ENCODE peak calls at places on chromosomes 2 and 18, in six cellular contexts. One of them, this sample, is unnamed.

GRCh38 chr2:68537872-68538271 is 70.5 kb downstream of the APLF start:
- DNase-seq in left cardiac atrium: no peak
- DNase-seq in T-cell: no peak
- DNase-seq in stimulated activated naive CD8-positive, alpha-beta T cell treated with anti-CD3 and anti-CD28 coated beads, Interleukin-15, Interleukin-2, amounts not matched to agents 100 U/mL and 50 U/mL, for 24 hours: no peak
- DNase-seq in fibroblast of the aortic adventitia: peak; percentile 6
- DNase-seq in NCI-H1092 treated with DMSO at 0.1 percent for 48 hours: no peak
- DNase-seq in this sample: no peak

GRCh38 chr2:80670763-80671162 is 366.2 kb upstream of the LRRTM1 start:
- DNase-seq in left cardiac atrium: no peak
- DNase-seq in T-cell: no peak
- DNase-seq in stimulated activated naive CD8-positive, alpha-beta T cell treated with anti-CD3 and anti-CD28 coated beads, Interleukin-15, Interleukin-2, amounts not matched to agents 100 U/mL and 50 U/mL, for 24 hours: no peak
- DNase-seq in fibroblast of the aortic adventitia: no peak
- DNase-seq in NCI-H1092 treated with DMSO at 0.1 percent for 48 hours: no peak
- DNase-seq in this sample: no peak

GRCh38 chr2:119155633-119156032 is 2.9 kb downstream of the C1QL2 start:
- DNase-seq in left cardiac atrium: no peak
- DNase-seq in T-cell: no peak
- DNase-seq in stimulated activated naive CD8-positive, alpha-beta T cell treated with anti-CD3 and anti-CD28 coated beads, Interleukin-15, Interleukin-2, amounts not matched to agents 100 U/mL and 50 U/mL, for 24 hours: no peak
- DNase-seq in fibroblast of the aortic adventitia: no peak
- DNase-seq in NCI-H1092 treated with DMSO at 0.1 percent for 48 hours: no peak
- DNase-seq in this sample: no peak

GRCh38 chr2:65564299-65564698 is 131.9 kb upstream of the SPRED2 start:
- DNase-seq in left cardiac atrium: no peak
- DNase-seq in T-cell: no peak
- DNase-seq in stimulated activated naive CD8-positive, alpha-beta T cell treated with anti-CD3 and anti-CD28 coated beads, Interleukin-15, Interleukin-2, amounts not matched to agents 100 U/mL and 50 U/mL, for 24 hours: no peak
- DNase-seq in fibroblast of the aortic adventitia: no peak
- DNase-seq in NCI-H1092 treated with DMSO at 0.1 percent for 48 hours: no peak
- DNase-seq in this sample: no peak

GRCh38 chr2:149984311-149984710 is 396.7 kb upstream of the MMADHC start:
- DNase-seq in left cardiac atrium: no peak
- DNase-seq in T-cell: no peak
- DNase-seq in stimulated activated naive CD8-positive, alpha-beta T cell treated with anti-CD3 and anti-CD28 coated beads, Interleukin-15, Interleukin-2, amounts not matched to agents 100 U/mL and 50 U/mL, for 24 hours: no peak
- DNase-seq in fibroblast of the aortic adventitia: no peak
- DNase-seq in NCI-H1092 treated with DMSO at 0.1 percent for 48 hours: no peak
- DNase-seq in this sample: no peak

GRCh38 chr2:172247203-172247602 is 144.5 kb upstream of the DLX2 start:
- DNase-seq in left cardiac atrium: no peak
- DNase-seq in T-cell: no peak
- DNase-seq in stimulated activated naive CD8-positive, alpha-beta T cell treated with anti-CD3 and anti-CD28 coated beads, Interleukin-15, Interleukin-2, amounts not matched to agents 100 U/mL and 50 U/mL, for 24 hours: no peak
- DNase-seq in fibroblast of the aortic adventitia: no peak
- DNase-seq in NCI-H1092 treated with DMSO at 0.1 percent for 48 hours: no peak
- DNase-seq in this sample: no peak

GRCh38 chr2:217932661-217933325 is 70.0 kb downstream of the TNS1 start:
- DNase-seq in left cardiac atrium: peak; percentile 64
- DNase-seq in T-cell: no peak
- DNase-seq in stimulated activated naive CD8-positive, alpha-beta T cell treated with anti-CD3 and anti-CD28 coated beads, Interleukin-15, Interleukin-2, amounts not matched to agents 100 U/mL and 50 U/mL, for 24 hours: no peak
- DNase-seq in fibroblast of the aortic adventitia: peak; percentile 50
- DNase-seq in NCI-H1092 treated with DMSO at 0.1 percent for 48 hours: no peak
- DNase-seq in this sample: peak; percentile 58

GRCh38 chr2:187982668-187983067 is 309.0 kb upstream of the GULP1 start:
- DNase-seq in left cardiac atrium: no peak
- DNase-seq in T-cell: no peak
- DNase-seq in stimulated activated naive CD8-positive, alpha-beta T cell treated with anti-CD3 and anti-CD28 coated beads, Interleukin-15, Interleukin-2, amounts not matched to agents 100 U/mL and 50 U/mL, for 24 hours: no peak
- DNase-seq in fibroblast of the aortic adventitia: peak; percentile 85
- DNase-seq in NCI-H1092 treated with DMSO at 0.1 percent for 48 hours: no peak
- DNase-seq in this sample: no peak

GRCh38 chr18:46794607-46795006 is 37.8 kb upstream of the ST8SIA5 start:
- DNase-seq in left cardiac atrium: no peak
- DNase-seq in T-cell: no peak
- DNase-seq in stimulated activated naive CD8-positive, alpha-beta T cell treated with anti-CD3 and anti-CD28 coated beads, Interleukin-15, Interleukin-2, amounts not matched to agents 100 U/mL and 50 U/mL, for 24 hours: no peak
- DNase-seq in fibroblast of the aortic adventitia: no peak
- DNase-seq in NCI-H1092 treated with DMSO at 0.1 percent for 48 hours: no peak
- DNase-seq in this sample: no peak

GRCh38 chr2:137302957-137303356 is 537.6 kb downstream of the THSD7B start:
- DNase-seq in left cardiac atrium: no peak
- DNase-seq in T-cell: no peak
- DNase-seq in stimulated activated naive CD8-positive, alpha-beta T cell treated with anti-CD3 and anti-CD28 coated beads, Interleukin-15, Interleukin-2, amounts not matched to agents 100 U/mL and 50 U/mL, for 24 hours: no peak
- DNase-seq in fibroblast of the aortic adventitia: no peak
- DNase-seq in NCI-H1092 treated with DMSO at 0.1 percent for 48 hours: no peak
- DNase-seq in this sample: no peak

GRCh38 chr2:54439582-54439981 is 16.5 kb upstream of the SPTBN1 start:
- DNase-seq in left cardiac atrium: no peak
- DNase-seq in T-cell: no peak
- DNase-seq in stimulated activated naive CD8-positive, alpha-beta T cell treated with anti-CD3 and anti-CD28 coated beads, Interleukin-15, Interleukin-2, amounts not matched to agents 100 U/mL and 50 U/mL, for 24 hours: no peak
- DNase-seq in fibroblast of the aortic adventitia: no peak
- DNase-seq in NCI-H1092 treated with DMSO at 0.1 percent for 48 hours: no peak
- DNase-seq in this sample: no peak

GRCh38 chr2:151007365-151007764 is 254.3 kb downstream of the RBM43 start:
- DNase-seq in left cardiac atrium: peak; percentile 32
- DNase-seq in T-cell: no peak
- DNase-seq in stimulated activated naive CD8-positive, alpha-beta T cell treated with anti-CD3 and anti-CD28 coated beads, Interleukin-15, Interleukin-2, amounts not matched to agents 100 U/mL and 50 U/mL, for 24 hours: no peak
- DNase-seq in fibroblast of the aortic adventitia: no peak
- DNase-seq in NCI-H1092 treated with DMSO at 0.1 percent for 48 hours: peak; percentile 72
- DNase-seq in this sample: no peak

GRCh38 chr2:42569116-42569711 is 782 bp downstream of the MTA3 start:
- DNase-seq in left cardiac atrium: peak; percentile 28
- DNase-seq in T-cell: no peak
- DNase-seq in stimulated activated naive CD8-positive, alpha-beta T cell treated with anti-CD3 and anti-CD28 coated beads, Interleukin-15, Interleukin-2, amounts not matched to agents 100 U/mL and 50 U/mL, for 24 hours: peak; percentile 25
- DNase-seq in fibroblast of the aortic adventitia: peak; percentile 38
- DNase-seq in NCI-H1092 treated with DMSO at 0.1 percent for 48 hours: peak; percentile 23
- DNase-seq in this sample: no peak

GRCh38 chr18:50441518-50441917 is 66.7 kb downstream of the SKA1 start:
- DNase-seq in left cardiac atrium: no peak
- DNase-seq in T-cell: no peak
- DNase-seq in stimulated activated naive CD8-positive, alpha-beta T cell treated with anti-CD3 and anti-CD28 coated beads, Interleukin-15, Interleukin-2, amounts not matched to agents 100 U/mL and 50 U/mL, for 24 hours: no peak
- DNase-seq in fibroblast of the aortic adventitia: peak; percentile 3
- DNase-seq in NCI-H1092 treated with DMSO at 0.1 percent for 48 hours: peak; percentile 15
- DNase-seq in this sample: no peak

GRCh38 chr18:48756511-48757226 is 194.1 kb downstream of the SMAD7 start:
- DNase-seq in left cardiac atrium: no peak
- DNase-seq in T-cell: no peak
- DNase-seq in stimulated activated naive CD8-positive, alpha-beta T cell treated with anti-CD3 and anti-CD28 coated beads, Interleukin-15, Interleukin-2, amounts not matched to agents 100 U/mL and 50 U/mL, for 24 hours: no peak
- DNase-seq in fibroblast of the aortic adventitia: no peak
- DNase-seq in NCI-H1092 treated with DMSO at 0.1 percent for 48 hours: no peak
- DNase-seq in this sample: peak; percentile 15

GRCh38 chr2:171855401-171855800 is 38.6 kb downstream of the SLC25A12 start:
- DNase-seq in left cardiac atrium: no peak
- DNase-seq in T-cell: no peak
- DNase-seq in stimulated activated naive CD8-positive, alpha-beta T cell treated with anti-CD3 and anti-CD28 coated beads, Interleukin-15, Interleukin-2, amounts not matched to agents 100 U/mL and 50 U/mL, for 24 hours: no peak
- DNase-seq in fibroblast of the aortic adventitia: peak; percentile 69
- DNase-seq in NCI-H1092 treated with DMSO at 0.1 percent for 48 hours: no peak
- DNase-seq in this sample: no peak

GRCh38 chr2:161209902-161210301 is 49.7 kb downstream of the TANK start:
- DNase-seq in left cardiac atrium: no peak
- DNase-seq in T-cell: no peak
- DNase-seq in stimulated activated naive CD8-positive, alpha-beta T cell treated with anti-CD3 and anti-CD28 coated beads, Interleukin-15, Interleukin-2, amounts not matched to agents 100 U/mL and 50 U/mL, for 24 hours: no peak
- DNase-seq in fibroblast of the aortic adventitia: no peak
- DNase-seq in NCI-H1092 treated with DMSO at 0.1 percent for 48 hours: no peak
- DNase-seq in this sample: no peak

GRCh38 chr2:70743677-70744076 is 24.3 kb downstream of the ADD2 start:
- DNase-seq in left cardiac atrium: no peak
- DNase-seq in T-cell: no peak
- DNase-seq in stimulated activated naive CD8-positive, alpha-beta T cell treated with anti-CD3 and anti-CD28 coated beads, Interleukin-15, Interleukin-2, amounts not matched to agents 100 U/mL and 50 U/mL, for 24 hours: no peak
- DNase-seq in fibroblast of the aortic adventitia: no peak
- DNase-seq in NCI-H1092 treated with DMSO at 0.1 percent for 48 hours: no peak
- DNase-seq in this sample: no peak

GRCh38 chr2:47905454-47906260 is 641 bp downstream of the FBXO11 start:
- DNase-seq in left cardiac atrium: peak; percentile 67
- DNase-seq in T-cell: peak; percentile 37
- DNase-seq in stimulated activated naive CD8-positive, alpha-beta T cell treated with anti-CD3 and anti-CD28 coated beads, Interleukin-15, Interleukin-2, amounts not matched to agents 100 U/mL and 50 U/mL, for 24 hours: peak; percentile 65
- DNase-seq in fibroblast of the aortic adventitia: peak; percentile 47
- DNase-seq in NCI-H1092 treated with DMSO at 0.1 percent for 48 hours: peak; percentile 74
- DNase-seq in this sample: peak; percentile 34

GRCh38 chr18:12302391-12303147 is 5.5 kb upstream of the TUBB6 start:
- DNase-seq in left cardiac atrium: no peak
- DNase-seq in T-cell: no peak
- DNase-seq in stimulated activated naive CD8-positive, alpha-beta T cell treated with anti-CD3 and anti-CD28 coated beads, Interleukin-15, Interleukin-2, amounts not matched to agents 100 U/mL and 50 U/mL, for 24 hours: no peak
- DNase-seq in fibroblast of the aortic adventitia: no peak
- DNase-seq in NCI-H1092 treated with DMSO at 0.1 percent for 48 hours: no peak
- DNase-seq in this sample: no peak

GRCh38 chr2:98870516-98871158 is 65.4 kb downstream of the CRACDL start:
- DNase-seq in left cardiac atrium: no peak
- DNase-seq in T-cell: no peak
- DNase-seq in stimulated activated naive CD8-positive, alpha-beta T cell treated with anti-CD3 and anti-CD28 coated beads, Interleukin-15, Interleukin-2, amounts not matched to agents 100 U/mL and 50 U/mL, for 24 hours: no peak
- DNase-seq in fibroblast of the aortic adventitia: no peak
- DNase-seq in NCI-H1092 treated with DMSO at 0.1 percent for 48 hours: peak; percentile 84
- DNase-seq in this sample: no peak

GRCh38 chr2:112625474-112626114 is 20.1 kb upstream of the SLC20A1 start:
- DNase-seq in left cardiac atrium: no peak
- DNase-seq in T-cell: no peak
- DNase-seq in stimulated activated naive CD8-positive, alpha-beta T cell treated with anti-CD3 and anti-CD28 coated beads, Interleukin-15, Interleukin-2, amounts not matched to agents 100 U/mL and 50 U/mL, for 24 hours: no peak
- DNase-seq in fibroblast of the aortic adventitia: no peak
- DNase-seq in NCI-H1092 treated with DMSO at 0.1 percent for 48 hours: no peak
- DNase-seq in this sample: no peak

GRCh38 chr2:3517948-3518495 is 1.3 kb downstream of the ADI1 start:
- DNase-seq in left cardiac atrium: no peak
- DNase-seq in T-cell: no peak
- DNase-seq in stimulated activated naive CD8-positive, alpha-beta T cell treated with anti-CD3 and anti-CD28 coated beads, Interleukin-15, Interleukin-2, amounts not matched to agents 100 U/mL and 50 U/mL, for 24 hours: no peak
- DNase-seq in fibroblast of the aortic adventitia: no peak
- DNase-seq in NCI-H1092 treated with DMSO at 0.1 percent for 48 hours: no peak
- DNase-seq in this sample: no peak

GRCh38 chr2:65429799-65430514 is 2.4 kb downstream of the SPRED2 start:
- DNase-seq in left cardiac atrium: no peak
- DNase-seq in T-cell: no peak
- DNase-seq in stimulated activated naive CD8-positive, alpha-beta T cell treated with anti-CD3 and anti-CD28 coated beads, Interleukin-15, Interleukin-2, amounts not matched to agents 100 U/mL and 50 U/mL, for 24 hours: no peak
- DNase-seq in fibroblast of the aortic adventitia: peak; percentile 33
- DNase-seq in NCI-H1092 treated with DMSO at 0.1 percent for 48 hours: no peak
- DNase-seq in this sample: no peak

GRCh38 chr2:112834379-112835014 is 2.1 kb downstream of the IL1B start:
- DNase-seq in left cardiac atrium: no peak
- DNase-seq in T-cell: no peak
- DNase-seq in stimulated activated naive CD8-positive, alpha-beta T cell treated with anti-CD3 and anti-CD28 coated beads, Interleukin-15, Interleukin-2, amounts not matched to agents 100 U/mL and 50 U/mL, for 24 hours: no peak
- DNase-seq in fibroblast of the aortic adventitia: peak; percentile 47
- DNase-seq in NCI-H1092 treated with DMSO at 0.1 percent for 48 hours: no peak
- DNase-seq in this sample: no peak

GRCh38 chr2:236574424-236575145 is 5.0 kb downstream of the ACKR3 start:
- DNase-seq in left cardiac atrium: no peak
- DNase-seq in T-cell: no peak
- DNase-seq in stimulated activated naive CD8-positive, alpha-beta T cell treated with anti-CD3 and anti-CD28 coated beads, Interleukin-15, Interleukin-2, amounts not matched to agents 100 U/mL and 50 U/mL, for 24 hours: no peak
- DNase-seq in fibroblast of the aortic adventitia: no peak
- DNase-seq in NCI-H1092 treated with DMSO at 0.1 percent for 48 hours: no peak
- DNase-seq in this sample: no peak

This sample was measured in SK-N-DZ.